ENCODE peak calls at places on chromosomes 2 and 18, in ten cellular contexts. One of them, this sample, is unnamed.

GRCh38 chr2:240189686-240190085 is 49.2 kb upstream of the OTOS start:
- DNase-seq in breast epithelium: no peak
- DNase-seq in transverse colon: peak
- DNase-seq in suprapubic skin: peak
- DNase-seq in sigmoid colon: peak
- DNase-seq in HepG2: no peak
- DNase-seq in prostate gland: no peak
- DNase-seq in endothelial cell of umbilical vein: no peak
- DNase-seq in spleen: peak
- DNase-seq in K562: no peak
- DNase-seq in this sample: no peak

GRCh38 chr2:152336103-152336853 is 1.3 kb downstream of the FMNL2 start:
- DNase-seq in breast epithelium: peak
- DNase-seq in transverse colon: peak
- DNase-seq in suprapubic skin: peak
- DNase-seq in sigmoid colon: peak
- DNase-seq in HepG2: peak
- DNase-seq in prostate gland: peak
- DNase-seq in endothelial cell of umbilical vein: peak
- DNase-seq in spleen: peak
- DNase-seq in K562: no peak
- DNase-seq in this sample: peak

GRCh38 chr2:168345601-168346000 is 98.2 kb upstream of the STK39 start:
- DNase-seq in breast epithelium: no peak
- DNase-seq in transverse colon: no peak
- DNase-seq in suprapubic skin: no peak
- DNase-seq in sigmoid colon: no peak
- DNase-seq in HepG2: no peak
- DNase-seq in prostate gland: no peak
- DNase-seq in endothelial cell of umbilical vein: no peak
- DNase-seq in spleen: no peak
- DNase-seq in K562: no peak
- DNase-seq in this sample: no peak

GRCh38 chr2:66899109-66899508 is 464.2 kb downstream of the MEIS1 start:
- DNase-seq in breast epithelium: no peak
- DNase-seq in transverse colon: no peak
- DNase-seq in suprapubic skin: no peak
- DNase-seq in sigmoid colon: no peak
- DNase-seq in HepG2: no peak
- DNase-seq in prostate gland: no peak
- DNase-seq in endothelial cell of umbilical vein: no peak
- DNase-seq in spleen: no peak
- DNase-seq in K562: no peak
- DNase-seq in this sample: no peak

GRCh38 chr18:48874701-48875162 is 76.0 kb downstream of the SMAD7 start:
- DNase-seq in breast epithelium: no peak
- DNase-seq in transverse colon: no peak
- DNase-seq in suprapubic skin: no peak
- DNase-seq in sigmoid colon: no peak
- DNase-seq in HepG2: no peak
- DNase-seq in prostate gland: no peak
- DNase-seq in endothelial cell of umbilical vein: no peak
- DNase-seq in spleen: peak
- DNase-seq in K562: no peak
- DNase-seq in this sample: no peak

GRCh38 chr2:75570948-75571729 is 10.4 kb upstream of the EVA1A start:
- DNase-seq in breast epithelium: peak
- DNase-seq in transverse colon: no peak
- DNase-seq in suprapubic skin: no peak
- DNase-seq in sigmoid colon: no peak
- DNase-seq in HepG2: peak
- DNase-seq in prostate gland: no peak
- DNase-seq in endothelial cell of umbilical vein: peak
- DNase-seq in spleen: no peak
- DNase-seq in K562: no peak
- DNase-seq in this sample: no peak

GRCh38 chr2:64685430-64685829 is 31.7 kb upstream of the SERTAD2 start:
- DNase-seq in breast epithelium: no peak
- DNase-seq in transverse colon: no peak
- DNase-seq in suprapubic skin: no peak
- DNase-seq in sigmoid colon: no peak
- DNase-seq in HepG2: peak
- DNase-seq in prostate gland: no peak
- DNase-seq in endothelial cell of umbilical vein: no peak
- DNase-seq in spleen: no peak
- DNase-seq in K562: no peak
- DNase-seq in this sample: no peak

GRCh38 chr2:55401124-55401523 is 18.5 kb downstream of the CCDC88A start:
- DNase-seq in breast epithelium: no peak
- DNase-seq in transverse colon: no peak
- DNase-seq in suprapubic skin: no peak
- DNase-seq in sigmoid colon: no peak
- DNase-seq in HepG2: peak
- DNase-seq in prostate gland: no peak
- DNase-seq in endothelial cell of umbilical vein: no peak
- DNase-seq in spleen: no peak
- DNase-seq in K562: no peak
- DNase-seq in this sample: no peak

GRCh38 chr2:210086292-210086691 is 83.9 kb downstream of the RPE start:
- DNase-seq in breast epithelium: no peak
- DNase-seq in transverse colon: no peak
- DNase-seq in suprapubic skin: no peak
- DNase-seq in sigmoid colon: no peak
- DNase-seq in HepG2: no peak
- DNase-seq in prostate gland: no peak
- DNase-seq in endothelial cell of umbilical vein: peak
- DNase-seq in spleen: no peak
- DNase-seq in K562: no peak
- DNase-seq in this sample: no peak

GRCh38 chr2:214465386-214466146 is 54.7 kb downstream of the VWC2L start:
- DNase-seq in breast epithelium: no peak
- DNase-seq in transverse colon: no peak
- DNase-seq in suprapubic skin: no peak
- DNase-seq in sigmoid colon: no peak
- DNase-seq in HepG2: peak
- DNase-seq in prostate gland: no peak
- DNase-seq in endothelial cell of umbilical vein: no peak
- DNase-seq in spleen: no peak
- DNase-seq in K562: no peak
- DNase-seq in this sample: no peak

GRCh38 chr2:48943436-48943835 is 187.9 kb upstream of the LHCGR start:
- DNase-seq in breast epithelium: no peak
- DNase-seq in transverse colon: no peak
- DNase-seq in suprapubic skin: no peak
- DNase-seq in sigmoid colon: no peak
- DNase-seq in HepG2: no peak
- DNase-seq in prostate gland: no peak
- DNase-seq in endothelial cell of umbilical vein: no peak
- DNase-seq in spleen: no peak
- DNase-seq in K562: no peak
- DNase-seq in this sample: no peak

GRCh38 chr2:209771474-209772292 is at the start of gene UNC80:
- DNase-seq in breast epithelium: peak
- DNase-seq in transverse colon: peak
- DNase-seq in suprapubic skin: no peak
- DNase-seq in sigmoid colon: peak
- DNase-seq in HepG2: peak
- DNase-seq in prostate gland: peak
- DNase-seq in endothelial cell of umbilical vein: peak
- DNase-seq in spleen: peak
- DNase-seq in K562: peak
- DNase-seq in this sample: peak

GRCh38 chr2:44980786-44981713 is 28.2 kb downstream of the SIX2 start:
- DNase-seq in breast epithelium: no peak
- DNase-seq in transverse colon: no peak
- DNase-seq in suprapubic skin: no peak
- DNase-seq in sigmoid colon: no peak
- DNase-seq in HepG2: no peak
- DNase-seq in prostate gland: no peak
- DNase-seq in endothelial cell of umbilical vein: no peak
- DNase-seq in spleen: no peak
- DNase-seq in K562: no peak
- DNase-seq in this sample: no peak

GRCh38 chr2:65576861-65577601 is 144.6 kb upstream of the SPRED2 start:
- DNase-seq in breast epithelium: no peak
- DNase-seq in transverse colon: no peak
- DNase-seq in suprapubic skin: peak
- DNase-seq in sigmoid colon: no peak
- DNase-seq in HepG2: peak
- DNase-seq in prostate gland: peak
- DNase-seq in endothelial cell of umbilical vein: peak
- DNase-seq in spleen: no peak
- DNase-seq in K562: no peak
- DNase-seq in this sample: no peak

GRCh38 chr2:130824492-130825061 is 12.1 kb upstream of the ARHGEF4 start:
- DNase-seq in breast epithelium: no peak
- DNase-seq in transverse colon: no peak
- DNase-seq in suprapubic skin: no peak
- DNase-seq in sigmoid colon: no peak
- DNase-seq in HepG2: no peak
- DNase-seq in prostate gland: no peak
- DNase-seq in endothelial cell of umbilical vein: peak
- DNase-seq in spleen: no peak
- DNase-seq in K562: no peak
- DNase-seq in this sample: no peak

GRCh38 chr2:216206041-216206699 is 97.0 kb downstream of the XRCC5 start:
- DNase-seq in breast epithelium: no peak
- DNase-seq in transverse colon: no peak
- DNase-seq in suprapubic skin: no peak
- DNase-seq in sigmoid colon: no peak
- DNase-seq in HepG2: no peak
- DNase-seq in prostate gland: no peak
- DNase-seq in endothelial cell of umbilical vein: no peak
- DNase-seq in spleen: no peak
- DNase-seq in K562: no peak
- DNase-seq in this sample: no peak
- TF ChIP-seq POLR2A in breast epithelium: no peak
- TF ChIP-seq POLR2A in transverse colon: no peak
- TF ChIP-seq POLR2A in suprapubic skin: no peak
- TF ChIP-seq POLR2A in sigmoid colon: no peak
- TF ChIP-seq POLR2A in HepG2: no peak
- TF ChIP-seq POLR2A in prostate gland: no peak
- TF ChIP-seq POLR2A in endothelial cell of umbilical vein: no peak
- TF ChIP-seq POLR2A in spleen: no peak
- TF ChIP-seq POLR2A in K562: no peak
- TF ChIP-seq POLR2A in this sample: no peak

GRCh38 chr2:176814740-176815367 is 397.7 kb upstream of the HNRNPA3 start:
- DNase-seq in breast epithelium: no peak
- DNase-seq in transverse colon: no peak
- DNase-seq in suprapubic skin: no peak
- DNase-seq in sigmoid colon: no peak
- DNase-seq in HepG2: peak
- DNase-seq in prostate gland: no peak
- DNase-seq in endothelial cell of umbilical vein: peak
- DNase-seq in spleen: no peak
- DNase-seq in K562: peak
- DNase-seq in this sample: no peak

GRCh38 chr2:176814274-176814673 is 398.3 kb upstream of the HNRNPA3 start:
- DNase-seq in breast epithelium: no peak
- DNase-seq in transverse colon: no peak
- DNase-seq in suprapubic skin: no peak
- DNase-seq in sigmoid colon: no peak
- DNase-seq in HepG2: no peak
- DNase-seq in prostate gland: no peak
- DNase-seq in endothelial cell of umbilical vein: no peak
- DNase-seq in spleen: no peak
- DNase-seq in K562: no peak
- DNase-seq in this sample: no peak

GRCh38 chr2:176818653-176819052 is 393.9 kb upstream of the HNRNPA3 start:
- DNase-seq in breast epithelium: peak
- DNase-seq in transverse colon: no peak
- DNase-seq in suprapubic skin: no peak
- DNase-seq in sigmoid colon: no peak
- DNase-seq in HepG2: no peak
- DNase-seq in prostate gland: no peak
- DNase-seq in endothelial cell of umbilical vein: no peak
- DNase-seq in spleen: no peak
- DNase-seq in K562: no peak
- DNase-seq in this sample: no peak

GRCh38 chr2:176813526-176814179 is 398.9 kb upstream of the HNRNPA3 start:
- DNase-seq in breast epithelium: no peak
- DNase-seq in transverse colon: no peak
- DNase-seq in suprapubic skin: no peak
- DNase-seq in sigmoid colon: no peak
- DNase-seq in HepG2: no peak
- DNase-seq in prostate gland: no peak
- DNase-seq in endothelial cell of umbilical vein: no peak
- DNase-seq in spleen: no peak
- DNase-seq in K562: no peak
- DNase-seq in this sample: no peak

GRCh38 chr2:176817061-176817565 is 395.5 kb upstream of the HNRNPA3 start:
- DNase-seq in breast epithelium: no peak
- DNase-seq in transverse colon: no peak
- DNase-seq in suprapubic skin: no peak
- DNase-seq in sigmoid colon: no peak
- DNase-seq in HepG2: no peak
- DNase-seq in prostate gland: no peak
- DNase-seq in endothelial cell of umbilical vein: no peak
- DNase-seq in spleen: no peak
- DNase-seq in K562: no peak
- DNase-seq in this sample: no peak
- TF ChIP-seq CTCF in breast epithelium: no peak
- TF ChIP-seq CTCF in transverse colon: no peak
- TF ChIP-seq CTCF in suprapubic skin: no peak
- TF ChIP-seq CTCF in sigmoid colon: no peak
- TF ChIP-seq CTCF in HepG2: no peak
- TF ChIP-seq CTCF in prostate gland: no peak
- TF ChIP-seq CTCF in endothelial cell of umbilical vein: no peak
- TF ChIP-seq CTCF in spleen: no peak
- TF ChIP-seq CTCF in K562: no peak
- TF ChIP-seq CTCF in this sample: no peak

GRCh38 chr2:36477315-36477714 is 120.7 kb downstream of the FEZ2 start:
- DNase-seq in breast epithelium: no peak
- DNase-seq in transverse colon: no peak
- DNase-seq in suprapubic skin: no peak
- DNase-seq in sigmoid colon: no peak
- DNase-seq in HepG2: no peak
- DNase-seq in prostate gland: no peak
- DNase-seq in endothelial cell of umbilical vein: no peak
- DNase-seq in spleen: no peak
- DNase-seq in K562: no peak
- DNase-seq in this sample: no peak
- TF ChIP-seq POLR2AphosphoS5 in breast epithelium: no peak
- TF ChIP-seq POLR2AphosphoS5 in transverse colon: no peak
- TF ChIP-seq POLR2AphosphoS5 in suprapubic skin: no peak
- TF ChIP-seq POLR2AphosphoS5 in sigmoid colon: no peak
- TF ChIP-seq POLR2AphosphoS5 in HepG2: no peak
- TF ChIP-seq POLR2AphosphoS5 in prostate gland: no peak
- TF ChIP-seq POLR2AphosphoS5 in endothelial cell of umbilical vein: no peak
- TF ChIP-seq POLR2AphosphoS5 in spleen: no peak
- TF ChIP-seq POLR2AphosphoS5 in K562: no peak
- TF ChIP-seq POLR2AphosphoS5 in this sample: no peak

DNA sequence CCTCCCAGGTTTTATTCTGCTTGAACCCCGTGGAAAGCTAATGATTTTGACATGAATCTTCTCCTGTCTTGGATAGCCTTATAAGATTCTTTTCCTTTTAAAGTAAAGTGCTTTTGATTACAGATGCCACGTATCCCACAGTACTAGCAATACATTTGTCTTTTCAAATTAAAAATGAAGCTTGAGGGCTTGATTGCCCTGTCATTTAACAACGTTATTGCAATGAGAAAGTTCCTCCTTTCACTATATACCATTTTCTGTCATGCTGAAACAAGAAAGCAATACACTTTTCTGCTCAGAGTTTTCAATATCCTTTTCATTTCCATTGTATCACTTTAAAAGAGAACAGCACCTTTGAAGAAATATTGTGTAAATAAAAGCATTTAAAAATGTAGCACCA is 814.7 kb downstream of the LRP1B start:
- DNase-seq in breast epithelium: no peak
- DNase-seq in transverse colon: no peak
- DNase-seq in suprapubic skin: no peak
- DNase-seq in sigmoid colon: no peak
- DNase-seq in HepG2: no peak
- DNase-seq in prostate gland: no peak
- DNase-seq in endothelial cell of umbilical vein: no peak
- DNase-seq in spleen: no peak
- DNase-seq in K562: no peak
- DNase-seq in this sample: no peak
- TF ChIP-seq POLR2A in breast epithelium: no peak
- TF ChIP-seq POLR2A in transverse colon: no peak
- TF ChIP-seq POLR2A in suprapubic skin: no peak
- TF ChIP-seq POLR2A in sigmoid colon: no peak
- TF ChIP-seq POLR2A in HepG2: no peak
- TF ChIP-seq POLR2A in prostate gland: no peak
- TF ChIP-seq POLR2A in endothelial cell of umbilical vein: no peak
- TF ChIP-seq POLR2A in spleen: no peak
- TF ChIP-seq POLR2A in K562: no peak
- TF ChIP-seq POLR2A in this sample: no peak